ENCODE peak calls at places on chromosomes 3 and 15, in four cellular contexts. One of them, this sample, is unnamed.

GRCh38 chr3:135368316-135368715 is 573.3 kb downstream of the EPHB1 start:
- DNase-seq in heart left ventricle: no peak
- DNase-seq in CD4-positive, CD25-positive, alpha-beta regulatory T cell: no peak
- DNase-seq in spleen: no peak
- DNase-seq in this sample: no peak

GRCh38 chr15:61275901-61276300 is 46.8 kb upstream of the RORA start:
- DNase-seq in heart left ventricle: no peak
- DNase-seq in spleen: no peak
- DNase-seq in CD4-positive, CD25-positive, alpha-beta regulatory T cell: no peak
- DNase-seq in this sample: no peak

GRCh38 chr15:22949074-22949547 is 31.1 kb downstream of the CYFIP1 start:
- DNase-seq in heart left ventricle: peak; percentile 81
- DNase-seq in spleen: peak; percentile 88
- DNase-seq in CD4-positive, CD25-positive, alpha-beta regulatory T cell: no peak
- DNase-seq in this sample: peak; percentile 55

GRCh38 chr15:81575436-81576123 is 201.6 kb upstream of the TMC3 start:
- DNase-seq in spleen: no peak
- DNase-seq in heart left ventricle: peak; percentile 25
- DNase-seq in CD4-positive, CD25-positive, alpha-beta regulatory T cell: no peak
- DNase-seq in this sample: no peak

GRCh38 chr3:156483961-156484787 is 70.7 kb downstream of the SSR3 start:
- DNase-seq in spleen: no peak
- DNase-seq in heart left ventricle: no peak
- DNase-seq in CD4-positive, CD25-positive, alpha-beta regulatory T cell: peak; percentile 36
- DNase-seq in this sample: peak; percentile 86

GRCh38 chr3:80688814-80689213 is 921.0 kb upstream of the ROBO1 start:
- DNase-seq in spleen: no peak
- DNase-seq in heart left ventricle: no peak
- DNase-seq in CD4-positive, CD25-positive, alpha-beta regulatory T cell: no peak
- DNase-seq in this sample: no peak

GRCh38 chr3:156910022-156910421 is 83.9 kb downstream of the LEKR1 start:
- DNase-seq in spleen: no peak
- DNase-seq in CD4-positive, CD25-positive, alpha-beta regulatory T cell: no peak
- DNase-seq in heart left ventricle: no peak
- DNase-seq in this sample: no peak

GRCh38 chr3:113516115-113516505 is 1.2 kb upstream of the SPICE1 start:
- DNase-seq in spleen: no peak
- DNase-seq in CD4-positive, CD25-positive, alpha-beta regulatory T cell: no peak
- DNase-seq in heart left ventricle: no peak
- DNase-seq in this sample: no peak

GRCh38 chr15:73325191-73325980 is 43.4 kb downstream of the HCN4 start:
- DNase-seq in heart left ventricle: no peak
- DNase-seq in spleen: peak; percentile 54
- DNase-seq in CD4-positive, CD25-positive, alpha-beta regulatory T cell: no peak
- DNase-seq in this sample: peak; percentile 54

GRCh38 chr3:339346-339745 is 142.8 kb downstream of the CHL1 start:
- DNase-seq in heart left ventricle: no peak
- DNase-seq in spleen: no peak
- DNase-seq in CD4-positive, CD25-positive, alpha-beta regulatory T cell: no peak
- DNase-seq in this sample: no peak

GRCh38 chr3:33645060-33645841 is 72.8 kb downstream of the CLASP2 start:
- DNase-seq in spleen: no peak
- DNase-seq in heart left ventricle: no peak
- DNase-seq in CD4-positive, CD25-positive, alpha-beta regulatory T cell: peak; percentile 23
- DNase-seq in this sample: no peak

GRCh38 chr3:11770477-11771381 is 76.0 kb downstream of the TAMM41 start:
- DNase-seq in CD4-positive, CD25-positive, alpha-beta regulatory T cell: peak; percentile 72
- DNase-seq in heart left ventricle: peak; percentile 55
- DNase-seq in spleen: peak; percentile 81
- DNase-seq in this sample: peak; percentile 85

GRCh38 chr3:125478321-125478720 is 41.7 kb downstream of the SNX4 start:
- DNase-seq in heart left ventricle: no peak
- DNase-seq in CD4-positive, CD25-positive, alpha-beta regulatory T cell: no peak
- DNase-seq in spleen: no peak
- DNase-seq in this sample: no peak

GRCh38 chr3:49469876-49470713 is at the start of gene DAG1:
- DNase-seq in CD4-positive, CD25-positive, alpha-beta regulatory T cell: peak; percentile 93
- DNase-seq in spleen: peak; percentile 99
- DNase-seq in heart left ventricle: peak; percentile 99
- DNase-seq in this sample: peak; percentile 99

GRCh38 chr15:22850055-22850454 is 11.6 kb downstream of the NIPA2 start:
- DNase-seq in spleen: no peak
- DNase-seq in heart left ventricle: no peak
- DNase-seq in CD4-positive, CD25-positive, alpha-beta regulatory T cell: no peak
- DNase-seq in this sample: no peak

GRCh38 chr15:67303490-67304363 is 49.1 kb downstream of the IQCH start:
- DNase-seq in spleen: no peak
- DNase-seq in CD4-positive, CD25-positive, alpha-beta regulatory T cell: peak; percentile 8
- DNase-seq in heart left ventricle: no peak
- DNase-seq in this sample: peak; percentile 69

GRCh38 chr3:98991393-98991792 is 89.9 kb upstream of the DCBLD2 start:
- DNase-seq in spleen: no peak
- DNase-seq in CD4-positive, CD25-positive, alpha-beta regulatory T cell: no peak
- DNase-seq in heart left ventricle: no peak
- DNase-seq in this sample: no peak

GRCh38 chr15:53384417-53384816 is 375.0 kb downstream of the WDR72 start:
- DNase-seq in spleen: no peak
- DNase-seq in CD4-positive, CD25-positive, alpha-beta regulatory T cell: no peak
- DNase-seq in heart left ventricle: no peak
- DNase-seq in this sample: no peak

GRCh38 chr15:97502038-97502437 is 458.5 kb upstream of the ARRDC4 start:
- DNase-seq in heart left ventricle: no peak
- DNase-seq in spleen: no peak
- DNase-seq in CD4-positive, CD25-positive, alpha-beta regulatory T cell: no peak
- DNase-seq in this sample: no peak

GRCh38 chr3:162141232-162141631 is 644.6 kb downstream of the OTOL1 start:
- DNase-seq in CD4-positive, CD25-positive, alpha-beta regulatory T cell: no peak
- DNase-seq in heart left ventricle: no peak
- DNase-seq in spleen: no peak
- DNase-seq in this sample: no peak

GRCh38 chr3:148697311-148698189 is at the start of gene AGTR1:
- DNase-seq in CD4-positive, CD25-positive, alpha-beta regulatory T cell: no peak
- DNase-seq in spleen: peak; percentile 72
- DNase-seq in heart left ventricle: peak; percentile 83
- DNase-seq in this sample: no peak

GRCh38 chr3:30691944-30692343 is 85.5 kb downstream of the TGFBR2 start:
- DNase-seq in CD4-positive, CD25-positive, alpha-beta regulatory T cell: no peak
- DNase-seq in heart left ventricle: no peak
- DNase-seq in spleen: no peak
- DNase-seq in this sample: no peak

GRCh38 chr15:48005921-48006541 is 114.8 kb upstream of the SLC24A5 start:
- DNase-seq in CD4-positive, CD25-positive, alpha-beta regulatory T cell: no peak
- DNase-seq in spleen: no peak
- DNase-seq in heart left ventricle: peak; percentile 23
- DNase-seq in this sample: no peak

GRCh38 chr3:69671082-69671952 is 67.9 kb upstream of the MITF start:
- DNase-seq in CD4-positive, CD25-positive, alpha-beta regulatory T cell: no peak
- DNase-seq in spleen: no peak
- DNase-seq in heart left ventricle: peak; percentile 29
- DNase-seq in this sample: peak; percentile 35

GRCh38 chr15:29939404-29939803 is 117.1 kb upstream of the TJP1 start:
- DNase-seq in CD4-positive, CD25-positive, alpha-beta regulatory T cell: no peak
- DNase-seq in spleen: no peak
- DNase-seq in heart left ventricle: no peak
- DNase-seq in this sample: no peak

GRCh38 chr3:11607816-11608215 is 35.9 kb downstream of the VGLL4 start:
- DNase-seq in CD4-positive, CD25-positive, alpha-beta regulatory T cell: no peak
- DNase-seq in spleen: no peak
- DNase-seq in heart left ventricle: no peak
- DNase-seq in this sample: no peak

GRCh38 chr3:31288641-31289100 is 244.1 kb upstream of the STT3B start:
- DNase-seq in heart left ventricle: peak; percentile 30
- DNase-seq in CD4-positive, CD25-positive, alpha-beta regulatory T cell: no peak
- DNase-seq in spleen: no peak
- DNase-seq in this sample: peak; percentile 49

GRCh38 chr3:114179575-114179974 is 723 bp upstream of the DRD3 start:
- DNase-seq in heart left ventricle: no peak
- DNase-seq in spleen: no peak
- DNase-seq in CD4-positive, CD25-positive, alpha-beta regulatory T cell: no peak
- DNase-seq in this sample: peak; percentile 20

GRCh38 chr15:67922971-67923646 is 83.3 kb upstream of the RNU6-1 start:
- DNase-seq in heart left ventricle: no peak
- DNase-seq in spleen: no peak
- DNase-seq in CD4-positive, CD25-positive, alpha-beta regulatory T cell: no peak
- DNase-seq in this sample: no peak

GRCh38 chr3:174199696-174200095 is 659.4 kb upstream of the NAALADL2 start:
- DNase-seq in CD4-positive, CD25-positive, alpha-beta regulatory T cell: no peak
- DNase-seq in spleen: no peak
- DNase-seq in heart left ventricle: no peak
- DNase-seq in this sample: no peak

GRCh38 chr3:101065962-101066361 is 72.7 kb upstream of the ABI3BP start:
- DNase-seq in spleen: no peak
- DNase-seq in CD4-positive, CD25-positive, alpha-beta regulatory T cell: no peak
- DNase-seq in heart left ventricle: no peak
- DNase-seq in this sample: no peak

GRCh38 chr3:128051459-128051836 is 789 bp upstream of the SEC61A1 start:
- DNase-seq in CD4-positive, CD25-positive, alpha-beta regulatory T cell: no peak
- DNase-seq in spleen: no peak
- DNase-seq in heart left ventricle: no peak
- DNase-seq in this sample: no peak

GRCh38 chr3:188656196-188656982 is 502.4 kb downstream of the LPP start:
- DNase-seq in spleen: no peak
- DNase-seq in heart left ventricle: no peak
- DNase-seq in CD4-positive, CD25-positive, alpha-beta regulatory T cell: no peak
- DNase-seq in this sample: no peak

GRCh38 chr3:120763601-120764000 is 21.1 kb downstream of the GTF2E1 start:
- DNase-seq in spleen: no peak
- DNase-seq in heart left ventricle: no peak
- DNase-seq in CD4-positive, CD25-positive, alpha-beta regulatory T cell: no peak
- DNase-seq in this sample: peak; percentile 46

GRCh38 chr3:194971009-194971408 is 285.3 kb downstream of the FAM43A start:
- DNase-seq in heart left ventricle: no peak
- DNase-seq in CD4-positive, CD25-positive, alpha-beta regulatory T cell: no peak
- DNase-seq in spleen: no peak
- DNase-seq in this sample: no peak

GRCh38 chr3:40602778-40603385 is 78.1 kb downstream of the ZNF621 start:
- DNase-seq in CD4-positive, CD25-positive, alpha-beta regulatory T cell: no peak
- DNase-seq in heart left ventricle: no peak
- DNase-seq in spleen: no peak
- DNase-seq in this sample: no peak

GRCh38 chr3:294096-294495 is 97.5 kb downstream of the CHL1 start:
- DNase-seq in spleen: no peak
- DNase-seq in heart left ventricle: no peak
- DNase-seq in CD4-positive, CD25-positive, alpha-beta regulatory T cell: no peak
- DNase-seq in this sample: no peak

GRCh38 chr3:124577494-124578167 is 152.6 kb upstream of the UMPS start:
- DNase-seq in heart left ventricle: no peak
- DNase-seq in spleen: no peak
- DNase-seq in CD4-positive, CD25-positive, alpha-beta regulatory T cell: no peak
- DNase-seq in this sample: no peak

GRCh38 chr15:78232951-78233350 is 1.4 kb downstream of the ACSBG1 start:
- DNase-seq in spleen: peak; percentile 34
- DNase-seq in CD4-positive, CD25-positive, alpha-beta regulatory T cell: no peak
- DNase-seq in heart left ventricle: no peak
- DNase-seq in this sample: no peak

DNA sequence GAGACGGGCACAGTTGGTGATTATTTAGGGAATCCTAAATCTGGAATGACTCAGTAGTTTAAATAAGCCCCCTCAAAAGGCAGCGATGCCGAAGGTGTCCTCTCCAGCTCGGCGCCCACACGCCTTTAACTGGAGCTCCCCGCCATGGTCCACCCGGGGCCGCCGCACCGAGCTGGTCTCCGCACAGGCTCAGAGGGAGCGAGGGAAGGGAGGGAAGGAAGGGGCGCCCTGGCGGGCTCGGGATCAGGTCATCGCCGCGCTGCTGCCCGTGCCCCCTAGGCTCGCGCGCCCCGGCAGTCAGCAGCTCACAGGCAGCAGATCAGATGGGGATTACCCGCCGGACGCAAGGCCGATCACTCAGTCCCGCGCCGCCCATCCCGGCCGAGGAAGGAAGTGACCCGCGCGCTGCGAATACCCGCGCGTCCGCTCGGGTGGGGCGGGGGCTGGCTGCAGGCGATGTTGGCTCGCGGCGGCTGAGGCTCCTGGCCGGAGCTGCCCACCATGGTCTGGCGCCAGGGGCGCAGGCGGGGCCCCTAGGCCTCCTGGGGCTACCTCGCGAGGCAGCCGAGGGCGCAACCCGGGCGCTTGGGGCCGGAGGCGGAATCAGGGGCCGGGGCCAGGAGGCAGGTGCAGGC is 318.0 kb downstream of the FGF12 start:
- DNase-seq in heart left ventricle: peak; percentile 54
- DNase-seq in CD4-positive, CD25-positive, alpha-beta regulatory T cell: no peak
- DNase-seq in spleen: peak; percentile 86
- DNase-seq in this sample: peak; percentile 26
- H3K4me3 ChIP-seq in heart left ventricle: peak overlapping the region; percentile 56
- H3K4me3 ChIP-seq in CD4-positive, CD25-positive, alpha-beta regulatory T cell: no peak overlapping the region
- H3K4me3 ChIP-seq in spleen: peak overlapping the region; percentile 41
- H3K4me3 ChIP-seq in this sample: no peak overlapping the region

DNA sequence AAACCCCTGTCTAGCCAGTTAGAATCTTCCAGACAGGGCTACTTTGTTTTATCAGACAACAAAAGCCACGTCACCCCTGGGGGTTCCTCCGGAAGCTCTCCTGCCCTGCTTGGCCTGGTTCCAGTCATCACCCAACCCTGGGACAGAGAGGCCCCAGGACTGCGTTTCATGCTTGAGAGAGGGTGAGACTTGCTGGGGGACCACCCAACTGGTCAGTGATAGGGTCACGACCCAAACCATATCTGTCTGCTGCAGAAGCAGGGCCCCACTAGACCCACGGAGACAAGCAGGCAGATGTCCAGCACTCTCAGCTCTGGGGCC is 1.2 kb downstream of the NT5DC2 start:
- DNase-seq in heart left ventricle: no peak
- DNase-seq in CD4-positive, CD25-positive, alpha-beta regulatory T cell: no peak
- DNase-seq in spleen: peak; percentile 66
- DNase-seq in this sample: peak; percentile 56
- H3K4me3 ChIP-seq in heart left ventricle: peak overlapping the region; percentile 75
- H3K4me3 ChIP-seq in CD4-positive, CD25-positive, alpha-beta regulatory T cell: no peak overlapping the region
- H3K4me3 ChIP-seq in spleen: no peak overlapping the region
- H3K4me3 ChIP-seq in this sample: peak overlapping the region; percentile 81

GRCh38 chr15:41561104-41561776 is 2.2 kb downstream of the TYRO3 start:
- DNase-seq in spleen: peak; percentile 74
- DNase-seq in CD4-positive, CD25-positive, alpha-beta regulatory T cell: no peak
- DNase-seq in heart left ventricle: no peak
- DNase-seq in this sample: no peak
- H3K4me3 ChIP-seq in spleen: no peak overlapping the region
- H3K4me3 ChIP-seq in CD4-positive, CD25-positive, alpha-beta regulatory T cell: no peak overlapping the region
- H3K4me3 ChIP-seq in heart left ventricle: no peak overlapping the region
- H3K4me3 ChIP-seq in this sample: no peak overlapping the region

GRCh38 chr15:55250392-55250791 is 39.2 kb downstream of the RAB27A start:
- DNase-seq in CD4-positive, CD25-positive, alpha-beta regulatory T cell: no peak
- DNase-seq in heart left ventricle: no peak
- DNase-seq in spleen: no peak
- DNase-seq in this sample: no peak
- H3K4me3 ChIP-seq in CD4-positive, CD25-positive, alpha-beta regulatory T cell: no peak overlapping the region
- H3K4me3 ChIP-seq in heart left ventricle: no peak overlapping the region
- H3K4me3 ChIP-seq in spleen: no peak overlapping the region
- H3K4me3 ChIP-seq in this sample: no peak overlapping the region

This sample was measured in GM12865.